ENCODE peak calls at places on chromosomes 1 and 21, in four cellular contexts. H, S, C and L are unnamed samples.

GRCh38 chr1:75618382-75618781 is 7.5 kb upstream of the SLC44A5 start:
- DNase-seq in H (no peak), S (no peak), C (no peak), L (no peak)

GRCh38 chr1:111139234-111139955 is 498 bp downstream of the DRAM2 start:
- DNase-seq in H (peak; percentile 60), S (peak; percentile 66), C (peak; percentile 40), L (peak; percentile 37)

GRCh38 chr21:40054403-40054802 is 187.2 kb downstream of the PCP4 start:
- DNase-seq in H (no peak), S (no peak), C (no peak), L (no peak)

GRCh38 chr1:206419250-206419649 is 51.0 kb upstream of the IKBKE start:
- DNase-seq in H (no peak), S (no peak), C (no peak), L (no peak)

GRCh38 chr1:29117381-29117780 is 6.3 kb downstream of the TMEM200B start:
- DNase-seq in H (no peak), S (no peak), C (no peak), L (no peak)

GRCh38 chr1:24464378-24464770 is 38.3 kb upstream of the RCAN3 start:
- DNase-seq in H (no peak), S (no peak), C (no peak), L (no peak)

GRCh38 chr1:233085566-233085965 is 135.2 kb downstream of the NTPCR start:
- DNase-seq in H (no peak), S (no peak), C (no peak), L (no peak)

GRCh38 chr1:170533331-170533730 is 1.4 kb downstream of the GORAB start:
- DNase-seq in H (no peak), S (peak; percentile 75), C (no peak), L (no peak)

GRCh38 chr1:45925728-45926287 is 122.4 kb downstream of the MAST2 start:
- DNase-seq in H (peak; percentile 24), S (no peak), C (no peak), L (no peak)

GRCh38 chr1:174995121-174995520 is 4.6 kb upstream of the CACYBP start:
- DNase-seq in H (no peak), S (no peak), C (no peak), L (no peak)

GRCh38 chr1:237124856-237125462 is 83.0 kb downstream of the RYR2 start:
- DNase-seq in H (no peak), S (peak; percentile 2), C (peak; percentile 32), L (no peak)

GRCh38 chr21:15692711-15693110 is 37.1 kb upstream of the USP25 start:
- DNase-seq in H (no peak), S (no peak), C (no peak), L (no peak)

GRCh38 chr1:2547210-2548067 is 8.7 kb upstream of the TNFRSF14 start:
- DNase-seq in H (no peak), S (peak; percentile 26), C (no peak), L (peak; percentile 64)

GRCh38 chr1:227913969-227914791 is 33.6 kb downstream of the WNT9A start:
- DNase-seq in H (no peak), S (no peak), C (no peak), L (no peak)

GRCh38 chr1:225653463-225654276 is 747 bp upstream of the ENAH start:
- DNase-seq in H (no peak), S (peak; percentile 13), C (no peak), L (peak; percentile 34)

GRCh38 chr1:47754221-47754620 is 243.0 kb downstream of the TRABD2B start:
- DNase-seq in H (no peak), S (no peak), C (no peak), L (no peak)

GRCh38 chr1:109631513-109632260 is 12.1 kb downstream of the AMPD2 start:
- DNase-seq in H (no peak), S (no peak), C (no peak), L (no peak)

GRCh38 chr21:26632691-26633090 is 59.6 kb upstream of the CYYR1 start:
- DNase-seq in H (no peak), S (no peak), C (no peak), L (no peak)

GRCh38 chr1:108892356-108893140 is 15.8 kb downstream of the GPSM2 start:
- DNase-seq in H (no peak), S (no peak), C (no peak), L (no peak)

GRCh38 chr1:236284291-236284711 is 2.5 kb upstream of the ERO1B start:
- DNase-seq in H (peak; percentile 92), S (peak; percentile 55), C (no peak), L (no peak)

GRCh38 chr1:22576617-22577016 is 13.3 kb downstream of the EPHA8 start:
- DNase-seq in H (no peak), S (no peak), C (no peak), L (no peak)

GRCh38 chr1:208254376-208254775 is 10.2 kb upstream of the PLXNA2 start:
- DNase-seq in H (no peak), S (no peak), C (no peak), L (no peak)

GRCh38 chr21:42401164-42401563 is 2.5 kb upstream of the UBASH3A start:
- DNase-seq in H (no peak), S (no peak), C (no peak), L (no peak)

GRCh38 chr1:12603224-12603623 is 14.8 kb downstream of the DHRS3 start:
- DNase-seq in H (no peak), S (no peak), C (no peak), L (no peak)

GRCh38 chr1:203569490-203570318 is 56.9 kb upstream of the ATP2B4 start:
- DNase-seq in H (no peak), S (no peak), C (no peak), L (no peak)

GRCh38 chr1:5513179-5513578 is 479.0 kb downstream of the NPHP4 start:
- DNase-seq in H (no peak), S (no peak), C (no peak), L (no peak)

GRCh38 chr1:26799479-26800133 is 11.9 kb downstream of the PIGV start:
- DNase-seq in H (no peak), S (no peak), C (no peak), L (no peak)

GRCh38 chr1:223752721-223753515 is 40.6 kb downstream of the CAPN2 start:
- DNase-seq in H (no peak), S (peak; percentile 63), C (no peak), L (no peak)

GRCh38 chr1:197733324-197733723 is 42.0 kb downstream of the DENND1B start:
- DNase-seq in H (no peak), S (no peak), C (no peak), L (no peak)

GRCh38 chr1:40844079-40844478 is 18.1 kb downstream of the CITED4 start:
- DNase-seq in H (no peak), S (no peak), C (no peak), L (no peak)

GRCh38 chr1:23699280-23700179 is 7.9 kb downstream of the RPL11 start:
- DNase-seq in H (no peak), S (no peak), C (no peak), L (no peak)

DNA sequence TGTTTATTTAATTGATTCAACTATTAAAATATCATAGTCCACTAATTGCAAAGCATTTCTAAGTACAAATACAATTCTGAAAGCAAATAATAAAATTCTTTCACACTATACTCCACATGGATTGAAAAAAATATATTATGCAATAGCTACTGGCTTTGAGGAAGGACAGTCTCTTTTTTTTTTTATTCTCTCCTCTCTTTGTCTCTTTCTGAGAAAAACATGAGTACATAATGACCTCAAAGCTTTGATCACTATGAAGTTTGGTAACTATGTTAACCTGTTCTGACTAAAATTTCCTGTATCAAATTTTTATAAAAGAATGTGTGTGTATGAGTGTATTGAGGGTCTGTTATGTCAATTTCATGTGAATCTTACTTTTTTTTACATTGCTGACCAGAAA is 96.2 kb downstream of the RGS2 start:
- DNase-seq in H (no peak), S (no peak), C (no peak), L (no peak)
- TF ChIP-seq SPI1 in H (no peak), S (no peak), C (no peak), L (no peak)

GRCh38 chr21:44710756-44711326 is 531 bp downstream of the TSPEAR start:
- DNase-seq in H (no peak), S (no peak), C (no peak), L (no peak)
- TF ChIP-seq SPI1 in H (no peak), S (no peak), C (no peak), L (no peak)

GRCh38 chr1:35836734-35837133 is 28.9 kb downstream of the AGO4 start:
- DNase-seq in H (no peak), S (no peak), C (no peak), L (no peak)
- TF ChIP-seq SPI1 in H (no peak), S (no peak), C (no peak), L (no peak)

DNA sequence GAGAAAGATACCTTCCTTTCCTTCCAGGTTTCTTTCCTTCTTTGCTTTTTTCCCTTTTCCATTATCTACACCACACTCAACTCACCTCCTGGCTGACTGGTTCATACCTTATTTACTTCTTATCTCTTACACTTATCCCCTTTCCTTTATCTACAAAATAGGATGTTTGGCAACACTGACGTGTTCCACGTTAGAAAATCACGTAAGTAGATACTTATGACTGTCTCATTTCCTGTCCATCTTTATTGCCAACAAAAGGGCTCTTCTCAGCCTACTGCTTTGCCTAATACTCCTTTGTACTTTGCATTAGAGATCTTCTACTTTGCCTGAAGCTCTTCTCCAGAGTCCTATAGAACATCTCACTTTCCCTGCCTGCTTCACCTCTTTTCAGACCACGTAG is 25.1 kb downstream of the SYNJ1 start:
- DNase-seq in H (no peak), S (no peak), C (no peak), L (no peak)
- TF ChIP-seq SPI1 in H (no peak), S (no peak), C (no peak), L (no peak)

GRCh38 chr1:25616080-25616931 is at the start of gene MAN1C1:
- DNase-seq in H (no peak), S (peak; percentile 57), C (peak; percentile 100), L (peak; percentile 85)
- TF ChIP-seq SPI1 in H (no peak), S (no peak), C (no peak), L (no peak)

GRCh38 chr21:46424062-46424591 is 34.6 kb upstream of the DIP2A start:
- DNase-seq in H (no peak), S (no peak), C (no peak), L (no peak)
- TF ChIP-seq SPI1 in H (no peak), S (no peak), C (no peak), L (no peak)

GRCh38 chr1:177033628-177034027 is 130.9 kb downstream of the ASTN1 start:
- DNase-seq in H (no peak), S (no peak), C (no peak), L (no peak)

DNA sequence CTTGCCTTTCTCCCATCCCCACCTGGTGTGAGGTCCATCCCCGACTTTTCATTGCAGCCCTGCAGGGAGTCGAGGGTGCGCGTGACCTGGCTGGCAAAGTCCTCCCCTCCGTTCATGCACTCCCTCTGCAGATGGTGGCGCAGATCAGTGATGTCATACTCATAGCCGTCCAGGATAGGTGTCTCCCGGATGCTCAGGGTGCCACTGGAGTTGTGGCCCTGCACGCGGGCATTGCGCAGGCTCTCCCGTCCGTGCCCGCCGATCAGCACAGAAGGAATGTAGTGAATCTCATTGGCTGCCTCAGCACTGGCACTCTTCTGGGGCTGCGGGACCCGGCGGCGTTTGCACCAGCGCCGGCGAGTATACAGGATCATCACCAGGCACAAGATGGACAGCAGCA is 132.1 kb downstream of the ASTN1 start:
- DNase-seq in H (no peak), S (no peak), C (no peak), L (no peak)
- TF ChIP-seq SPI1 in H (no peak), S (no peak), C (no peak), L (no peak)